ENCODE peak calls at places on chromosomes 2 and 18, in five cellular contexts. One of them, this sample, is unnamed.
A peak's percentile ranks its signal among the peaks of the same experiment; 100 is the strongest.

GRCh38 chr18:77106331-77106730 is 26.3 kb downstream of the MBP start:
- DNase-seq in brain microvascular endothelial cell: no peak
- DNase-seq in fibroblast of lung: no peak
- DNase-seq in PC-3: no peak
- DNase-seq in HT1080: no peak
- DNase-seq in this sample: no peak

GRCh38 chr18:23133860-23134779 is 1.2 kb upstream of the CABLES1 start:
- DNase-seq in brain microvascular endothelial cell: no peak
- DNase-seq in fibroblast of lung: no peak
- DNase-seq in PC-3: peak; percentile 83
- DNase-seq in HT1080: no peak
- DNase-seq in this sample: no peak

GRCh38 chr2:85680707-85681353 is 12.8 kb upstream of the SFTPB start:
- DNase-seq in brain microvascular endothelial cell: no peak
- DNase-seq in fibroblast of lung: no peak
- DNase-seq in PC-3: peak; percentile 17
- DNase-seq in HT1080: peak; percentile 65
- DNase-seq in this sample: no peak

GRCh38 chr2:70984576-70985282 is 6.3 kb downstream of the ANKRD53 start:
- DNase-seq in brain microvascular endothelial cell: no peak
- DNase-seq in fibroblast of lung: peak; percentile 42
- DNase-seq in PC-3: no peak
- DNase-seq in HT1080: no peak
- DNase-seq in this sample: peak; percentile 75

GRCh38 chr18:23981369-23981768 is 33.2 kb upstream of the TTC39C start:
- DNase-seq in brain microvascular endothelial cell: no peak
- DNase-seq in fibroblast of lung: no peak
- DNase-seq in PC-3: no peak
- DNase-seq in HT1080: no peak
- DNase-seq in this sample: no peak

GRCh38 chr2:108909275-108909823 is 79.7 kb downstream of the EDAR start:
- DNase-seq in brain microvascular endothelial cell: no peak
- DNase-seq in fibroblast of lung: no peak
- DNase-seq in PC-3: no peak
- DNase-seq in HT1080: no peak
- DNase-seq in this sample: no peak

GRCh38 chr2:162915858-162916257 is 77.3 kb upstream of the KCNH7 start:
- DNase-seq in brain microvascular endothelial cell: no peak
- DNase-seq in fibroblast of lung: no peak
- DNase-seq in PC-3: no peak
- DNase-seq in HT1080: no peak
- DNase-seq in this sample: no peak

GRCh38 chr18:33581816-33582215 is 3.8 kb downstream of the ASXL3 start:
- DNase-seq in brain microvascular endothelial cell: no peak
- DNase-seq in fibroblast of lung: peak; percentile 22
- DNase-seq in PC-3: no peak
- DNase-seq in HT1080: no peak
- DNase-seq in this sample: no peak

GRCh38 chr18:991441-991840 is 86.8 kb downstream of the ADCYAP1 start:
- DNase-seq in brain microvascular endothelial cell: no peak
- DNase-seq in fibroblast of lung: no peak
- DNase-seq in PC-3: no peak
- DNase-seq in HT1080: no peak
- DNase-seq in this sample: no peak

GRCh38 chr2:99552529-99552928 is 62.7 kb upstream of the REV1 start:
- DNase-seq in brain microvascular endothelial cell: no peak
- DNase-seq in fibroblast of lung: no peak
- DNase-seq in PC-3: no peak
- DNase-seq in HT1080: no peak
- DNase-seq in this sample: no peak

GRCh38 chr2:66684289-66684688 is 249.4 kb downstream of the MEIS1 start:
- DNase-seq in brain microvascular endothelial cell: no peak
- DNase-seq in fibroblast of lung: no peak
- DNase-seq in PC-3: peak; percentile 68
- DNase-seq in HT1080: no peak
- DNase-seq in this sample: no peak

GRCh38 chr2:101253013-101253712 is 477 bp downstream of the CNOT11 start:
- DNase-seq in brain microvascular endothelial cell: peak; percentile 32
- DNase-seq in fibroblast of lung: peak; percentile 62
- DNase-seq in PC-3: peak; percentile 61
- DNase-seq in HT1080: no peak
- DNase-seq in this sample: peak; percentile 76

GRCh38 chr2:240455719-240456606 is 20.5 kb downstream of the GPC1 start:
- DNase-seq in brain microvascular endothelial cell: no peak
- DNase-seq in fibroblast of lung: no peak
- DNase-seq in PC-3: no peak
- DNase-seq in HT1080: no peak
- DNase-seq in this sample: peak; percentile 46

GRCh38 chr2:29580223-29580622 is 341.2 kb downstream of the ALK start:
- DNase-seq in brain microvascular endothelial cell: no peak
- DNase-seq in fibroblast of lung: no peak
- DNase-seq in PC-3: no peak
- DNase-seq in HT1080: peak; percentile 39
- DNase-seq in this sample: peak; percentile 50

GRCh38 chr2:240833724-240834285 is 13.8 kb upstream of the KIF1A start:
- DNase-seq in brain microvascular endothelial cell: no peak
- DNase-seq in fibroblast of lung: no peak
- DNase-seq in PC-3: no peak
- DNase-seq in HT1080: no peak
- DNase-seq in this sample: no peak

GRCh38 chr2:201432551-201433388 is 18.5 kb downstream of the TRAK2 start:
- DNase-seq in brain microvascular endothelial cell: peak; percentile 27
- DNase-seq in fibroblast of lung: peak; percentile 80
- DNase-seq in PC-3: no peak
- DNase-seq in HT1080: no peak
- DNase-seq in this sample: no peak

GRCh38 chr2:62793213-62793612 is 87.7 kb downstream of the EHBP1 start:
- DNase-seq in brain microvascular endothelial cell: no peak
- DNase-seq in fibroblast of lung: no peak
- DNase-seq in PC-3: no peak
- DNase-seq in HT1080: no peak
- DNase-seq in this sample: no peak

GRCh38 chr2:76307495-76307894 is 596.8 kb upstream of the GCFC2 start:
- DNase-seq in brain microvascular endothelial cell: no peak
- DNase-seq in fibroblast of lung: no peak
- DNase-seq in PC-3: no peak
- DNase-seq in HT1080: no peak
- DNase-seq in this sample: no peak

GRCh38 chr2:106192752-106193490 is 1.2 kb downstream of the UXS1 start:
- DNase-seq in brain microvascular endothelial cell: peak; percentile 77
- DNase-seq in fibroblast of lung: peak; percentile 78
- DNase-seq in PC-3: peak; percentile 55
- DNase-seq in HT1080: peak; percentile 76
- DNase-seq in this sample: peak; percentile 75

GRCh38 chr2:64819774-64820688 is 166.3 kb upstream of the SERTAD2 start:
- DNase-seq in brain microvascular endothelial cell: no peak
- DNase-seq in fibroblast of lung: no peak
- DNase-seq in PC-3: peak; percentile 70
- DNase-seq in HT1080: no peak
- DNase-seq in this sample: no peak

GRCh38 chr18:10381516-10381915 is 72.9 kb upstream of the APCDD1 start:
- DNase-seq in brain microvascular endothelial cell: no peak
- DNase-seq in fibroblast of lung: no peak
- DNase-seq in PC-3: no peak
- DNase-seq in HT1080: no peak
- DNase-seq in this sample: no peak

This sample was measured in astrocyte of the hippocampus.